ENCODE peak calls at places on chromosomes 2 and 18, in four cellular contexts. B is iPS DF 6.9; J is small intestine; E is CD8-positive, alpha-beta T cell. Q is an unnamed sample.

GRCh38 chr18:49206717-49207116 is 253.7 kb downstream of the DYM start:
- DNase-seq in J (no peak), E (no peak), B (no peak), Q (no peak)

GRCh38 chr2:121078869-121079268 is 206.1 kb downstream of the TFCP2L1 start:
- DNase-seq in B (no peak), E (no peak), J (no peak), Q (no peak)

GRCh38 chr2:186540971-186541370 is 48.9 kb upstream of the ITGAV start:
- DNase-seq in E (no peak), B (no peak), J (no peak), Q (no peak)

GRCh38 chr2:230890696-230891095 is 26.0 kb downstream of the ITM2C start:
- DNase-seq in E (no peak), J (no peak), B (no peak), Q (no peak)

GRCh38 chr2:48734576-48735303 is 20.8 kb downstream of the LHCGR start:
- DNase-seq in J (no peak), B (no peak), E (no peak), Q (no peak)

GRCh38 chr2:216246741-216247140 is 125.5 kb downstream of the MARCHF4 start:
- DNase-seq in J (no peak), E (no peak), B (no peak), Q (no peak)

GRCh38 chr2:46239847-46240181 is 57.4 kb upstream of the EPAS1 start:
- DNase-seq in J (peak; percentile 63), B (no peak), E (peak; percentile 46), Q (peak; percentile 70)

GRCh38 chr2:230874456-230874855 is 9.7 kb downstream of the ITM2C start:
- DNase-seq in E (no peak), J (no peak), B (no peak), Q (no peak)

GRCh38 chr2:217367464-217367863 is 507.6 kb upstream of the TNP1 start:
- DNase-seq in J (no peak), E (no peak), B (no peak), Q (no peak)

GRCh38 chr2:152200562-152201465 is 25.3 kb upstream of the STAM2 start:
- DNase-seq in J (peak; percentile 93), E (no peak), B (no peak), Q (no peak)

GRCh38 chr2:84435331-84436081 is 23.6 kb downstream of the SUCLG1 start:
- DNase-seq in E (no peak), B (no peak), J (no peak), Q (no peak)

GRCh38 chr18:79615091-79615490 is 64.5 kb upstream of the CTDP1 start:
- DNase-seq in B (no peak), E (no peak), J (no peak), Q (no peak)

GRCh38 chr2:236246711-236247246 is 17.4 kb downstream of the ASB18 start:
- DNase-seq in E (no peak), B (no peak), J (no peak), Q (no peak)

GRCh38 chr2:179107737-179108136 is 57.8 kb upstream of the CCDC141 start:
- DNase-seq in J (peak; percentile 91), E (no peak), B (no peak), Q (no peak)

GRCh38 chr2:54457326-54458023 is 1.3 kb downstream of the SPTBN1 start:
- DNase-seq in J (no peak), E (no peak), B (no peak), Q (no peak)

GRCh38 chr18:56515522-56515921 is 122.9 kb downstream of the TXNL1 start:
- DNase-seq in B (no peak), J (no peak), E (no peak), Q (no peak)

GRCh38 chr2:112881217-112882000 is 29.6 kb upstream of the IL37 start:
- DNase-seq in J (no peak), B (no peak), E (no peak), Q (no peak)

GRCh38 chr2:175871331-175871730 is 130.7 kb downstream of the LNPK start:
- DNase-seq in E (no peak), J (no peak), B (no peak), Q (no peak)

GRCh38 chr2:237198144-237198900 is 112.6 kb downstream of the COPS8 start:
- DNase-seq in B (no peak), J (no peak), E (no peak), Q (no peak)

GRCh38 chr2:157256621-157257020 is 884 bp upstream of the GALNT5 start:
- DNase-seq in J (no peak), E (no peak), B (no peak), Q (no peak)

GRCh38 chr2:11752906-11753305 is 6.5 kb downstream of the LPIN1 start:
- DNase-seq in E (no peak), B (no peak), J (no peak), Q (no peak)

GRCh38 chr2:42881732-42882131 is 89.3 kb upstream of the HAAO start:
- DNase-seq in E (no peak), B (no peak), J (no peak), Q (no peak)

GRCh38 chr2:127721311-127721977 is 20.1 kb downstream of the SFT2D3 start:
- DNase-seq in B (no peak), E (no peak), J (no peak), Q (no peak)

GRCh38 chr2:123777116-123777515 is 248.0 kb upstream of the CNTNAP5 start:
- DNase-seq in E (no peak), B (no peak), J (no peak), Q (no peak)

GRCh38 chr18:7629416-7629815 is 62.3 kb downstream of the PTPRM start:
- DNase-seq in E (no peak), B (no peak), J (no peak), Q (no peak)

GRCh38 chr2:229971298-229971790 is 49.0 kb downstream of the FBXO36 start:
- DNase-seq in E (no peak), B (no peak), J (no peak), Q (no peak)

GRCh38 chr2:104420420-104420819 is 433.5 kb upstream of the POU3F3 start:
- DNase-seq in B (no peak), E (no peak), J (no peak), Q (no peak)

GRCh38 chr18:78688249-78688648 is 291.4 kb upstream of the SALL3 start:
- DNase-seq in B (no peak), E (no peak), J (peak; percentile 2), Q (no peak)

DNA sequence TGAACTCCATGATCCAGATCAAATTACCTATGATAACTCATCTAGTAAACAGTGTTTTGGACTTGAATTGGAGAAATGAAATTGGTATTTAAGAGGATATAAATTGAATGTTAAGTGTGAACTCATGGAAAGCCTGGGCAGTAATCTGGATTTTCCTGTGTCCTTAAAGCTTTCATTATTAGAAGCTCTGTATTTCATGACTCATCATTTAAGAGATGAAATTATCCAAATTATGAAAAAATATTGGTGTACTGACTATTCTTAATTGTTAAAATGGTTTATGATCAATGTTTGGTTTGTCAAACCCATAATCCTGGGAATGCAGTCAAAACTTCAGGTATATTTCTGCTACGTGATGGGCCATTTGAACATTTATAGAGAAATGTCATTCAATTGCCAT is 332.2 kb upstream of the ST6GAL2 start:
- DNase-seq in B (no peak), E (no peak), J (no peak), Q (no peak)
- H3K27ac ChIP-seq in B (no peak overlapping the region), E (no peak overlapping the region), J (no peak overlapping the region), Q (no peak overlapping the region)

DNA sequence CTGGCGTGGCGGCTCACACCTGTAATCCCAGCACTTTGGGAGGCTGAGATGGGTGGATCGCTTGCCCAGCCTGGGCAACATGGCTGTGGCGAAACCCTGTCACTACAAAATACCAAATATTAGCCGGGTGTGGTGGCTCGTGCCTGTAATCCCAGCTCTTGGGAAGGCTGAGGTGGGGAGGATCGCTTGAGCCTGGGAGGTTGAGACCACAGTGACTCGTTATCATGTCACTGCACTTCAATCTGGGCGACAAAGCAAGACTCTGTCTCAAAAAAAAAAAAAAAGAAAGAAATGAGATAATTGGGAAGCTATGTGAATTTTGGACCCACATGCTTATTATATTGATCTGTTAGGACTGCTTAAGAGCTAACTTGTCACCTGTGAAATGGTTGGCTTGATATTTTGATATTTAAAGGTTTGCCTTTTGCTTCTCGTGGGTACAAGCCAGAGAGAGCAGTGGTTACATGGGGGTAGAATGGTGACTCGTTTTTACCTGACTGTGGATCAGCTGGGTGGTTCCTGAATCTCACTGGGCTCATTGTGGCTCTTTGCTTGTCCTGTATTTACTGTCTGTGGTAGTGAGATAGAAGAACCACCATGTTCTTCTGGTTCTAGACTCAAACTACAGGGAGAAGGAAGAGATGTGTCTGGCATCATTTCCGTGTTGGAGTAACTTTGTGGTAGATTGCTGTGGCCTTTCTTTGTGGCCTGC is 28.9 kb downstream of the ZNF532 start:
- DNase-seq in J (no peak), E (no peak), B (no peak), Q (no peak)
- H3K27ac ChIP-seq in J (no peak overlapping the region), E (no peak overlapping the region), B (no peak overlapping the region), Q (no peak overlapping the region)

GRCh38 chr2:18368008-18368407 is 192.4 kb downstream of the RDH14 start:
- DNase-seq in J (no peak), B (no peak), E (no peak), Q (no peak)

GRCh38 chr2:18365346-18365745 is 195.1 kb downstream of the RDH14 start:
- DNase-seq in J (no peak), E (no peak), B (no peak), Q (no peak)

GRCh38 chr2:18362696-18363095 is 197.8 kb downstream of the RDH14 start:
- DNase-seq in B (no peak), J (no peak), E (no peak), Q (no peak)

GRCh38 chr2:18357537-18357936 is 202.9 kb downstream of the RDH14 start:
- DNase-seq in E (no peak), B (no peak), J (no peak), Q (no peak)

GRCh38 chr2:18363348-18363747 is 197.1 kb downstream of the RDH14 start:
- DNase-seq in E (no peak), J (no peak), B (no peak), Q (no peak)
- H3K27ac ChIP-seq in E (no peak overlapping the region), J (no peak overlapping the region), B (no peak overlapping the region), Q (no peak overlapping the region)

GRCh38 chr2:16653083-16653375 is 12.6 kb downstream of the CYRIA start:
- DNase-seq in B (no peak), J (no peak), E (no peak), Q (no peak)
- H3K27ac ChIP-seq in B (no peak overlapping the region), J (no peak overlapping the region), E (no peak overlapping the region), Q (no peak overlapping the region)

DNA sequence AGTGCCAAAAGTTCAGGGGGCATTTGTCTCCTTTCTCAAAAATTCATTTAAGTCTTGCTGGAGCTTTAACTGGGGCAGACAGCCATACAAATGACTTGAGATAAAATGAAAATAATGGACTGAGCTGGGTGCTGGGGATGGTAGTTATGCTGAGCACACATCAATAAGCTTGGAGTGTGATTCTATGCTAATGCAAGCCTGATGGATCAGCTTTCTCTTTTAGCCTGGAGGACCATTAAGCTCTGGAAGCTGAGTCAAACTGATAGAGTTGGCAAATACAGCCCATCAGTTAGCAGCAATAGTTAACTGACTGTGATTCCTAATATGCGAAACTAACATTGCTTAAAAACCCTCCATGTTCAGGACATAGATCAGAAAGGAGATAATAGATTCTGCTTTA is 98.0 kb downstream of the CAMKMT start:
- DNase-seq in J (no peak), B (no peak), E (no peak), Q (no peak)
- H3K27ac ChIP-seq in J (no peak overlapping the region), B (no peak overlapping the region), E (no peak overlapping the region), Q (no peak overlapping the region)

DNA sequence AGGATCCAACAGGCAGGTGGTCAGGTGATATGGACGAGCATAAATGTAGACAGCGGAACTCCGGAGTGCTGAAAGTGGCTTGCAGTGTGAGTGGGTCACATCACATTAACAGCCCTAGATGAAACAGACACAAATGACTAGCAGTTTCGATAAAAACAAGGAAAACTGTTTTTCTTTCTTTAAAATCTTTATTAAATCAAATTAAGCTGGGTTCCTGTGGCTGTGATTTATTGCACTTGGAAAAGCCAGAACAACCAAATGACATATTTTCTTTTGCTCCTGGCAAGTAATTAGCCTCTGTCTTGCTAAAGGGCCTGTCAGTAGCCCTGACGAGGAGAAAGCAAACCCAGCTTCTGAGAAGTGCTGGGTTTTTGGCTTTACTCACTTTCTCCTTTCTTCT is 152.9 kb upstream of the DDX18 start:
- DNase-seq in J (no peak), B (no peak), E (no peak), Q (no peak)
- H3K27ac ChIP-seq in J (no peak overlapping the region), B (no peak overlapping the region), E (no peak overlapping the region), Q (no peak overlapping the region)

Q was measured in CD8-positive, alpha-beta memory T cell.